ENCODE peak calls at places on chromosomes 11 and 22, in four cellular contexts. I is HCT116, C is trophoblast cell, R is IMR-90. L is an unnamed sample.
A peak's percentile ranks its signal among the peaks of the same experiment; 100 is the strongest.

GRCh38 chr11:125348141-125348651 is 147.9 kb downstream of the FEZ1 start:
- DNase-seq in C (no peak), R (no peak), I (no peak), L (no peak)

GRCh38 chr11:10348650-10349280 is 43.9 kb downstream of the ADM start:
- DNase-seq in I (no peak), R (peak; percentile 84), C (peak; percentile 85), L (peak; percentile 89)

GRCh38 chr11:13271060-13271693 is 6.4 kb upstream of the BMAL1 start:
- DNase-seq in I (no peak), C (no peak), R (no peak), L (no peak)

GRCh38 chr11:128365044-128365443 is 222.3 kb downstream of the ETS1 start:
- DNase-seq in C (peak; percentile 14), I (no peak), R (peak; percentile 85), L (peak; percentile 81)

GRCh38 chr11:103601230-103601846 is 435.1 kb upstream of the DDI1 start:
- DNase-seq in R (peak; percentile 74), I (no peak), C (peak; percentile 29), L (peak; percentile 82)

GRCh38 chr22:21940521-21940920 is 12.1 kb downstream of the PPM1F start:
- DNase-seq in C (no peak), I (no peak), R (no peak), L (no peak)

GRCh38 chr22:47191630-47192105 is 429.2 kb downstream of the TBC1D22A start:
- DNase-seq in R (no peak), C (no peak), I (no peak), L (no peak)

GRCh38 chr22:47030881-47031627 is 268.6 kb downstream of the TBC1D22A start:
- DNase-seq in I (no peak), R (no peak), C (no peak), L (peak; percentile 93)

GRCh38 chr22:30866216-30866615 is 102.4 kb downstream of the MORC2 start:
- DNase-seq in I (no peak), C (no peak), R (no peak), L (no peak)

GRCh38 chr11:87061766-87062165 is 24.0 kb downstream of the TMEM135 start:
- DNase-seq in I (no peak), C (no peak), R (no peak), L (no peak)

GRCh38 chr11:110053848-110054414 is 39.3 kb upstream of the ZC3H12C start:
- DNase-seq in C (peak; percentile 52), R (no peak), I (no peak), L (no peak)

GRCh38 chr11:473415-473814 is 23.3 kb downstream of the PTDSS2 start:
- DNase-seq in I (no peak), R (no peak), C (no peak), L (no peak)

GRCh38 chr22:32951807-32952153 is 106.4 kb downstream of the SYN3 start:
- DNase-seq in I (no peak), C (no peak), R (no peak), L (no peak)

GRCh38 chr11:107439586-107440201 is 17.9 kb downstream of the CWF19L2 start:
- DNase-seq in I (no peak), C (no peak), R (no peak), L (no peak)

GRCh38 chr22:19766506-19767426 is 6.2 kb downstream of the TBX1 start:
- DNase-seq in I (peak; percentile 50), R (no peak), C (peak; percentile 25), L (peak; percentile 45)

GRCh38 chr11:44609028-44609782 is 43.7 kb downstream of the CD82 start:
- DNase-seq in R (no peak), C (no peak), I (no peak), L (peak; percentile 14)

DNA sequence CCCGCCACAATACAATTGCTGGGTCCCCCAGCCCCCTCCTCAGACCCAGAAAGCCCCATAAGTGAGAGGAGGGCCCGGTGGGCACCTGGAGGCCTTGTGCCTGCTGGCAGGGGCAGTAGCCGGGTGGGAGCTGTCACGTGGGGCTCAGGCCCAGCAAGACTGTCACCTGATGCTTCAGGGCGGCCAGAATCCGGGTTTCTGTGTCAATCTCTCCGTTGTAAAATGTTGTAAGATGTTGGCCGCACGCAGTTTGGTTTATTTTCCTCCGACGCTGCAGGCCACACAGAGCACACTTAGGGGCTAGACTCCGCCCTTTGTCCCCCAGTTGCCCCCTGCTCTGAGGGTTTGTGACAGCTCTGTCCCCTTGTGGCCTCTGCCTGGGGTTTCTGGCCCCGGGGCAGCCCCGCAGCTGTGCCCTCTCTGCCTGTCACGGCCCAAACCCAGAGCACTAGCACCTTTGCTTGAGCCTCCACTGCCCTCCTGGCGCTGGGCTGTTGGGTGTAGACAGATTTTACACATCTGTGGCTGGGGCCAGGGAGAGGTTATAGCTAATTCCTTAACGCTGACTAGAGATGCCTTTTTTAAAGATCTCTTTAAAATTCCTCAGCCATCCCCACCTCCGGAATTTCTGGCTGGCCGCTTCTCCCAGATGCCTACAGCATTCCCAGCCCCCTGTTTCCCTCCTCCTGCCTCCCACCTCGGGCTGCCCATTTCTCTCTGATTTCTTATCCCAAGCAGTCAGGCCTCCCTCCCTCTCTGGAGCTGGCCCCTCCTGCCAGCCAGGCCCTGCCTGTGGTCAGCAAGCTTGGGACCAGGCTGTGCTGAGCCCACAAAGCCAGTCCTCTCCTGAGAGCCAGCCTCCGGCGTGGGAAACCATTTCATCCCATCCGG is 3.2 kb upstream of the PRR5 start:
- DNase-seq in I (no peak), C (no peak), R (peak; percentile 94), L (peak; percentile 94)
- H3K4me2 ChIP-seq in I (no peak overlapping the region), C (peak overlapping the region; percentile 14), R (peak overlapping the region; percentile 7), L (peak overlapping the region; percentile 78)

GRCh38 chr11:59607703-59608454 is 7.7 kb downstream of the OSBP start:
- DNase-seq in R (no peak), I (no peak), C (no peak), L (no peak)
- H3K36me3 ChIP-seq in R (peaks cover 50% of the 10 kb centered on the region), I (peaks cover 42% of the 10 kb centered on the region), C (peaks cover 16% of the 10 kb centered on the region), L (peaks cover 54% of the 10 kb centered on the region)

GRCh38 chr11:62792193-62792575 is 378 bp upstream of the TMEM223 start:
- DNase-seq in R (peak; percentile 18), C (peak; percentile 33), I (no peak), L (no peak)
- H3K9ac ChIP-seq in R (peak overlapping the region; percentile 52), C (no peak overlapping the region), I (peak overlapping the region; percentile 41), L (peak overlapping the region; percentile 84)

DNA sequence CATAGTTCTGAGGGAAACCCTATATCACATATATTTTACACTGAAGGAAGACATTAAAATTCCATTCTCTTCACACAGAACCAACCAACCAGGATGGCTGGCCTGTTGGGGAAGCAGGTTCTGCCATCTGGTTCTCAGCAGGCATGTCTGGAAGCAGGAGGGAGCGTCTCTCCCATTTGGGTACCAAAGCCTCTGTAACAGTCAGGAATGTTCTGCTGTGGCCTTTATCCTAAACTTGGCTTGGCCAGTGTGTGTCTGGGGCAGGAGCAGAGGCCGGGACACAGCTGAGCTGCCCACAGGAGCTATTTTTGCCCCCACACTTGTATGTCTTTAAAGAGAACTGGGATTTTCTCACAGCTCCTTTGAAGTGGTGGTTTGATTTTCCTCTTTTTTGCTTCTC is 29.3 kb downstream of the SGSM3 start:
- DNase-seq in C (no peak), R (no peak), I (no peak), L (no peak)
- H3K4me2 ChIP-seq in C (no peak overlapping the region), R (no peak overlapping the region), I (no peak overlapping the region), L (no peak overlapping the region)

GRCh38 chr11:118631510-118631909 is 24.1 kb downstream of the PHLDB1 start:
- DNase-seq in I (no peak), C (no peak), R (no peak), L (no peak)

GRCh38 chr11:118632577-118633318 is 25.3 kb downstream of the PHLDB1 start:
- DNase-seq in C (no peak), R (no peak), I (no peak), L (no peak)

GRCh38 chr11:118634435-118635236 is 27.2 kb downstream of the PHLDB1 start:
- DNase-seq in I (no peak), C (peak; percentile 51), R (peak; percentile 55), L (peak; percentile 56)

GRCh38 chr11:118633979-118634378 is 26.6 kb downstream of the PHLDB1 start:
- DNase-seq in R (peak; percentile 44), C (no peak), I (no peak), L (peak; percentile 81)

DNA sequence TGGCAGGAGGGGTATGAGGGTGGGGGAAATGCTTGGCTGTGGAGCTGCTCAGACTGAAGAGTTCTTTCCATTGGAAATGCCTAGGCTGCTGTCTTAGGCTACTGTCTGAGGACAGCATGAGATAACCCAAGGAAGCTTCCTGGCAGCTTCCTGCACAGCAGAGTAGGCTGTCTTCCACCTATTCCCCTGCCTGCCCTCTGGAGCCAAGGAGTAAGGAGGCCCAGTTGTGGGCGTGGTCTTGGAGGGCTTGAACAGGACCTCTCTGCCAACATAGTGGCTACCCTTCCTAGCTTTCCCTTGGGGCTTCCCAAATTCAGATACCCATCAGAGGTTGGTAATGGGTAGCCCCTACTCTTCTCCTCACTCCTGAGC is 25.9 kb downstream of the PHLDB1 start:
- DNase-seq in C (no peak), R (no peak), I (no peak), L (peak; percentile 53)
- H3K36me3 ChIP-seq in C (peaks cover 44% of the 10 kb centered on the region), R (peaks cover 86% of the 10 kb centered on the region), I (peaks cover 9% of the 10 kb centered on the region), L (peaks cover 41% of the 10 kb centered on the region)

DNA sequence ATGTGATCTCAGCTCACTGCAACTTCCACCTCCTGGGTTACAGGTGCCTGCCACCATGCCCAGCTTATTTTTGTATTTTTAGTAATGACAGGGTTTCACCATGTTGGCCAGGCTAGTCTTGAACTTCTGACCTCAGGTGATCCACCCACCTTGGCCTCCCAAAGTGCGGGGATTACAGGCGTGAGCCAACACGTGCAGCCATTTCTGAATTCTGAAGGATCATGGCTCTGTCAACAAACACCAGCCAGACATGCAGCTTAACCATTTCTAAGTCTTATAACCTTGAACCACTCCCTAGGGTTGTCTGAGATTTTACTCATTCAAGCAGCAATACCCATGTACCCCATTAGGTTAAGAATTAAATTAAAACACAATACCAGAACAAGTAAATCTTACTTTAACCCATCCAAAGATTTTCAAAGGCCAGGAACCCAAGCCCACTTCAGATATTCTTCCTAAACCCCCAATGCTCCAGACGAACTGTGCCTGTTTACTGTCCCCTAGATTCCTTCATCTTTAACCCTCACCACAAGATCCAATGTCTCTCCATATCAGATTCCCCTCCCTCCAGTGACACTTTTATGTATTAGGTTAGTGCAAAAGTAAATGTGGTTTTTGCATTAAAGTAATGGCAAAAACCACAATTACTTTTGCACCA is 4.0 kb downstream of the RPS13 start:
- DNase-seq in C (no peak), I (no peak), R (no peak), L (no peak)
- H3K9ac ChIP-seq in C (no peak overlapping the region), I (no peak overlapping the region), R (no peak overlapping the region), L (peak overlapping the region; percentile 97)

DNA sequence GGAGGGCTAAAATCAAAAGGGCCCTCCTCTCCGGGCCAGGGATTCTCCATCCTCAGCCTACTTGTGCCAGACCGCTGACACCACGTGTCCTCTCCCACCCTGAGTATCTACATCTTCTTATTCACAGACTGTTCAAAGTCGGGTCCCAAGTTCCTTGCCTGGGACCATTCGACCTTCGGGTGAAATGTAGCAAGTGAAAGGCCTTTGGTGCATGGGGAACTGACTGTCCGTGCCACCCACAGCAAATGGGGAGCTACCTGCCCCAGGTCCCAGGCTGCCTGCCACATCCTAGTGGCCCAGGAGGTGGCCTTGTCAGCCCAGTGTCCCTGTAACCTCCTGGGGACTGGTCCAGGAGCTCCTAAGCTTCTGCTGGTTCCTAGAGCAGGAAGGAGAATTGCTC is 67.3 kb downstream of the RTL6 start:
- DNase-seq in C (no peak), R (no peak), I (no peak), L (no peak)
- H3K4me2 ChIP-seq in C (no peak overlapping the region), R (no peak overlapping the region), I (no peak overlapping the region), L (no peak overlapping the region)

GRCh38 chr11:12189543-12190235 is 79.3 kb downstream of the MICAL2 start:
- DNase-seq in I (no peak), C (peak; percentile 43), R (no peak), L (no peak)
- H3K36me3 ChIP-seq in I (no peaks in the 10 kb centered on the region), C (no peaks in the 10 kb centered on the region), R (peaks cover 5% of the 10 kb centered on the region), L (peaks cover 6% of the 10 kb centered on the region)